ENCODE peak calls at places on chromosomes 3 and 15, in five cellular contexts. F is HS-27A, I is kidney tubule cell, B is occipital lobe, U is cardiac fibroblast. X is an unnamed sample.

GRCh38 chr3:40053663-40054062 is 244.3 kb downstream of the MYRIP start:
- DNase-seq in F (no peak), I (no peak), B (no peak), U (no peak), X (no peak)

GRCh38 chr3:45509038-45509767 is 85.3 kb upstream of the LIMD1 start:
- DNase-seq in F (no peak), I (peak; percentile 90), B (peak; percentile 53), U (peak; percentile 64), X (peak; percentile 95)

GRCh38 chr15:71219646-71220045 is 104.4 kb downstream of the THSD4 start:
- DNase-seq in F (no peak), I (no peak), B (no peak), U (peak; percentile 75), X (no peak)

GRCh38 chr3:23740517-23741402 is 65.0 kb upstream of the UBE2E1 start:
- DNase-seq in F (peak; percentile 78), I (peak; percentile 83), B (no peak), U (peak; percentile 43), X (peak; percentile 94)

GRCh38 chr3:178001670-178002101 is 534.5 kb upstream of the KCNMB2 start:
- DNase-seq in F (no peak), I (no peak), B (no peak), U (peak; percentile 11), X (peak; percentile 44)

GRCh38 chr3:192943384-192943783 is 25.7 kb upstream of the MB21D2 start:
- DNase-seq in F (no peak), I (no peak), B (no peak), U (peak; percentile 71), X (no peak)

GRCh38 chr3:141257971-141258370 is 26.3 kb downstream of the PXYLP1 start:
- DNase-seq in F (no peak), I (no peak), B (no peak), U (no peak), X (no peak)

GRCh38 chr3:159765025-159765859 is 223.4 kb upstream of the IL12A start:
- DNase-seq in F (peak; percentile 97), I (peak; percentile 99), B (peak; percentile 62), U (peak; percentile 93), X (peak; percentile 100)

GRCh38 chr15:80780416-80781221 is 1.4 kb downstream of the CEMIP start:
- DNase-seq in F (no peak), I (peak; percentile 43), B (no peak), U (peak; percentile 68), X (peak; percentile 50)

GRCh38 chr15:101409621-101410020 is 79.9 kb downstream of the PCSK6 start:
- DNase-seq in F (no peak), I (no peak), B (no peak), U (no peak), X (no peak)

GRCh38 chr15:84899750-84900149 is 15.3 kb downstream of the SLC28A1 start:
- DNase-seq in F (no peak), I (no peak), B (no peak), U (no peak), X (no peak)

GRCh38 chr3:31300802-31301443 is 231.8 kb upstream of the STT3B start:
- DNase-seq in F (peak; percentile 9), I (no peak), B (no peak), U (peak; percentile 35), X (no peak)

GRCh38 chr3:100097919-100098896 is 16.1 kb downstream of the FILIP1L start:
- DNase-seq in F (no peak), I (peak; percentile 42), B (no peak), U (peak; percentile 37), X (no peak)

GRCh38 chr3:55899887-55900286 is 412.8 kb upstream of the WNT5A start:
- DNase-seq in F (no peak), I (no peak), B (no peak), U (no peak), X (no peak)

GRCh38 chr15:100910119-100910518 is 9.0 kb upstream of the LRRK1 start:
- DNase-seq in F (no peak), I (no peak), B (no peak), U (no peak), X (no peak)

GRCh38 chr15:42453826-42454225 is 37.1 kb downstream of the ZNF106 start:
- DNase-seq in F (no peak), I (no peak), B (no peak), U (no peak), X (no peak)

GRCh38 chr3:10651506-10651905 is 146.1 kb upstream of the ATP2B2 start:
- DNase-seq in F (no peak), I (no peak), B (no peak), U (no peak), X (no peak)

GRCh38 chr3:72082121-72082715 is 297.3 kb upstream of the PROK2 start:
- DNase-seq in F (no peak), I (no peak), B (no peak), U (peak; percentile 62), X (no peak)

GRCh38 chr15:71294636-71295241 is 179.5 kb downstream of the THSD4 start:
- DNase-seq in F (peak; percentile 95), I (no peak), B (no peak), U (peak; percentile 56), X (no peak)

GRCh38 chr15:89356634-89357298 is 22.1 kb upstream of the POLG start:
- DNase-seq in F (no peak), I (peak; percentile 70), B (no peak), U (no peak), X (no peak)

GRCh38 chr3:66004244-66004643 is 34.5 kb downstream of the MAGI1 start:
- DNase-seq in F (no peak), I (no peak), B (no peak), U (no peak), X (no peak)

GRCh38 chr3:129621626-129622417 is 15.3 kb upstream of the PLXND1 start:
- DNase-seq in F (no peak), I (no peak), B (no peak), U (peak; percentile 41), X (no peak)

GRCh38 chr3:4570840-4571621 is 77.9 kb downstream of the ITPR1 start:
- DNase-seq in F (no peak), I (peak; percentile 49), B (no peak), U (no peak), X (no peak)

GRCh38 chr3:136396916-136397315 is 146.8 kb downstream of the PCCB start:
- DNase-seq in F (no peak), I (no peak), B (no peak), U (no peak), X (no peak)

X was measured in HT1080.